ENCODE peak calls at places on chromosomes 11 and 22, in five cellular contexts. One of them, this sample, is unnamed.

GRCh38 chr11:36412781-36413383 is 97.2 kb downstream of the TRAF6 start:
- DNase-seq in T-helper 2 cell: no peak
- DNase-seq in RWPE1: no peak
- DNase-seq in mucosa of gallbladder: no peak
- DNase-seq in epithelial cell of esophagus: no peak
- DNase-seq in this sample: no peak

GRCh38 chr22:29202231-29203192 is 3.2 kb upstream of the EMID1 start:
- DNase-seq in T-helper 2 cell: peak; percentile 93
- DNase-seq in RWPE1: no peak
- DNase-seq in mucosa of gallbladder: peak; percentile 65
- DNase-seq in epithelial cell of esophagus: peak; percentile 45
- DNase-seq in this sample: no peak

GRCh38 chr11:59097113-59097708 is 9.8 kb upstream of the FAM111B start:
- DNase-seq in T-helper 2 cell: peak; percentile 73
- DNase-seq in RWPE1: peak; percentile 5
- DNase-seq in mucosa of gallbladder: peak; percentile 65
- DNase-seq in epithelial cell of esophagus: peak; percentile 73
- DNase-seq in this sample: no peak

GRCh38 chr11:33317662-33318061 is 60.5 kb downstream of the HIPK3 start:
- DNase-seq in T-helper 2 cell: no peak
- DNase-seq in RWPE1: peak; percentile 11
- DNase-seq in mucosa of gallbladder: no peak
- DNase-seq in epithelial cell of esophagus: peak; percentile 67
- DNase-seq in this sample: peak; percentile 14

GRCh38 chr11:1193326-1194230 is 29.3 kb upstream of the MUC5B start:
- DNase-seq in T-helper 2 cell: no peak
- DNase-seq in RWPE1: no peak
- DNase-seq in mucosa of gallbladder: no peak
- DNase-seq in epithelial cell of esophagus: no peak
- DNase-seq in this sample: no peak

GRCh38 chr11:104657083-104657482 is 241.2 kb downstream of the CASP12 start:
- DNase-seq in T-helper 2 cell: peak; percentile 56
- DNase-seq in RWPE1: no peak
- DNase-seq in mucosa of gallbladder: no peak
- DNase-seq in epithelial cell of esophagus: no peak
- DNase-seq in this sample: no peak

GRCh38 chr11:124740277-124740882 is 638 bp downstream of the NRGN start:
- DNase-seq in T-helper 2 cell: peak; percentile 50
- DNase-seq in RWPE1: no peak
- DNase-seq in mucosa of gallbladder: no peak
- DNase-seq in epithelial cell of esophagus: peak; percentile 63
- DNase-seq in this sample: no peak

GRCh38 chr11:92457250-92457649 is 232.6 kb downstream of the FAT3 start:
- DNase-seq in T-helper 2 cell: no peak
- DNase-seq in RWPE1: no peak
- DNase-seq in mucosa of gallbladder: peak; percentile 16
- DNase-seq in epithelial cell of esophagus: peak; percentile 39
- DNase-seq in this sample: no peak

GRCh38 chr11:76120513-76121081 is 85.7 kb downstream of the WNT11 start:
- DNase-seq in T-helper 2 cell: no peak
- DNase-seq in RWPE1: no peak
- DNase-seq in mucosa of gallbladder: no peak
- DNase-seq in epithelial cell of esophagus: no peak
- DNase-seq in this sample: no peak

GRCh38 chr11:2290351-2290841 is 11.3 kb downstream of the C11orf21 start:
- DNase-seq in T-helper 2 cell: no peak
- DNase-seq in RWPE1: no peak
- DNase-seq in mucosa of gallbladder: no peak
- DNase-seq in epithelial cell of esophagus: no peak
- DNase-seq in this sample: no peak

GRCh38 chr11:10019906-10020682 is 273.9 kb downstream of the SBF2 start:
- DNase-seq in T-helper 2 cell: no peak
- DNase-seq in RWPE1: no peak
- DNase-seq in mucosa of gallbladder: peak; percentile 60
- DNase-seq in epithelial cell of esophagus: peak; percentile 14
- DNase-seq in this sample: no peak

GRCh38 chr22:23803001-23803819 is 16.4 kb downstream of the SMARCB1 start:
- DNase-seq in T-helper 2 cell: no peak
- DNase-seq in RWPE1: no peak
- DNase-seq in mucosa of gallbladder: no peak
- DNase-seq in epithelial cell of esophagus: no peak
- DNase-seq in this sample: no peak

GRCh38 chr11:10674440-10674855 is 19.1 kb downstream of the IRAG1 start:
- DNase-seq in T-helper 2 cell: no peak
- DNase-seq in RWPE1: no peak
- DNase-seq in mucosa of gallbladder: no peak
- DNase-seq in epithelial cell of esophagus: no peak
- DNase-seq in this sample: no peak

GRCh38 chr11:79503028-79503427 is 62.2 kb upstream of the TENM4 start:
- DNase-seq in T-helper 2 cell: no peak
- DNase-seq in RWPE1: no peak
- DNase-seq in mucosa of gallbladder: no peak
- DNase-seq in epithelial cell of esophagus: no peak
- DNase-seq in this sample: no peak

GRCh38 chr11:86205415-86206268 is 38.9 kb upstream of the EED start:
- DNase-seq in T-helper 2 cell: no peak
- DNase-seq in RWPE1: no peak
- DNase-seq in mucosa of gallbladder: no peak
- DNase-seq in epithelial cell of esophagus: no peak
- DNase-seq in this sample: no peak

GRCh38 chr11:111064118-111064517 is 181.4 kb upstream of the POU2AF2 start:
- DNase-seq in T-helper 2 cell: no peak
- DNase-seq in RWPE1: no peak
- DNase-seq in mucosa of gallbladder: no peak
- DNase-seq in epithelial cell of esophagus: no peak
- DNase-seq in this sample: no peak

GRCh38 chr22:24554316-24555159 is at the start of gene GUCD1:
- DNase-seq in T-helper 2 cell: peak; percentile 44
- DNase-seq in RWPE1: peak; percentile 21
- DNase-seq in mucosa of gallbladder: no peak
- DNase-seq in epithelial cell of esophagus: peak; percentile 27
- DNase-seq in this sample: no peak

GRCh38 chr11:111327908-111328624 is 29.7 kb downstream of the POU2AF3 start:
- DNase-seq in T-helper 2 cell: no peak
- DNase-seq in RWPE1: no peak
- DNase-seq in mucosa of gallbladder: peak; percentile 54
- DNase-seq in epithelial cell of esophagus: no peak
- DNase-seq in this sample: no peak

GRCh38 chr22:44329179-44329796 is 16.5 kb upstream of the SHISAL1 start:
- DNase-seq in T-helper 2 cell: peak; percentile 50
- DNase-seq in RWPE1: no peak
- DNase-seq in mucosa of gallbladder: no peak
- DNase-seq in epithelial cell of esophagus: peak; percentile 58
- DNase-seq in this sample: no peak

GRCh38 chr11:46920709-46921108 is 2.4 kb upstream of the LRP4 start:
- DNase-seq in T-helper 2 cell: no peak
- DNase-seq in RWPE1: peak; percentile 81
- DNase-seq in mucosa of gallbladder: no peak
- DNase-seq in epithelial cell of esophagus: peak; percentile 97
- DNase-seq in this sample: peak; percentile 80

GRCh38 chr22:43066844-43067385 is 22.3 kb downstream of the TTLL1 start:
- DNase-seq in T-helper 2 cell: no peak
- DNase-seq in RWPE1: no peak
- DNase-seq in mucosa of gallbladder: no peak
- DNase-seq in epithelial cell of esophagus: peak; percentile 73
- DNase-seq in this sample: no peak

GRCh38 chr11:129950319-129951034 is 52.2 kb downstream of the PRDM10 start:
- DNase-seq in T-helper 2 cell: no peak
- DNase-seq in RWPE1: no peak
- DNase-seq in mucosa of gallbladder: peak; percentile 46
- DNase-seq in epithelial cell of esophagus: no peak
- DNase-seq in this sample: no peak

GRCh38 chr11:34468209-34468841 is 29.6 kb downstream of the CAT start:
- DNase-seq in T-helper 2 cell: peak; percentile 28
- DNase-seq in RWPE1: peak; percentile 43
- DNase-seq in mucosa of gallbladder: peak; percentile 22
- DNase-seq in epithelial cell of esophagus: peak; percentile 59
- DNase-seq in this sample: no peak

GRCh38 chr22:44752285-44753188 is at the start of gene ARHGAP8:
- DNase-seq in T-helper 2 cell: no peak
- DNase-seq in RWPE1: peak; percentile 49
- DNase-seq in mucosa of gallbladder: no peak
- DNase-seq in epithelial cell of esophagus: peak; percentile 53
- DNase-seq in this sample: no peak

GRCh38 chr11:84430661-84431060 is 1144.5 kb upstream of the CCDC90B start:
- DNase-seq in T-helper 2 cell: no peak
- DNase-seq in RWPE1: no peak
- DNase-seq in mucosa of gallbladder: no peak
- DNase-seq in epithelial cell of esophagus: peak; percentile 12
- DNase-seq in this sample: no peak

GRCh38 chr22:31091106-31091975 is 10.2 kb downstream of the SMTN start:
- DNase-seq in T-helper 2 cell: no peak
- DNase-seq in RWPE1: no peak
- DNase-seq in mucosa of gallbladder: no peak
- DNase-seq in epithelial cell of esophagus: no peak
- DNase-seq in this sample: no peak

GRCh38 chr11:95545116-95545875 is 244.3 kb downstream of the FAM76B start:
- DNase-seq in T-helper 2 cell: no peak
- DNase-seq in RWPE1: no peak
- DNase-seq in mucosa of gallbladder: no peak
- DNase-seq in epithelial cell of esophagus: no peak
- DNase-seq in this sample: no peak

GRCh38 chr11:45021692-45022130 is 71.0 kb upstream of the TP53I11 start:
- DNase-seq in T-helper 2 cell: no peak
- DNase-seq in RWPE1: no peak
- DNase-seq in mucosa of gallbladder: peak; percentile 45
- DNase-seq in epithelial cell of esophagus: no peak
- DNase-seq in this sample: no peak

GRCh38 chr11:133816146-133816545 is 29.2 kb downstream of the SPATA19 start:
- DNase-seq in T-helper 2 cell: no peak
- DNase-seq in RWPE1: no peak
- DNase-seq in mucosa of gallbladder: no peak
- DNase-seq in epithelial cell of esophagus: no peak
- DNase-seq in this sample: no peak

GRCh38 chr11:45079567-45079942 is 66.9 kb upstream of the PRDM11 start:
- DNase-seq in T-helper 2 cell: no peak
- DNase-seq in RWPE1: no peak
- DNase-seq in mucosa of gallbladder: no peak
- DNase-seq in epithelial cell of esophagus: no peak
- DNase-seq in this sample: no peak

GRCh38 chr22:24333301-24333700 is 62.7 kb downstream of the SPECC1L start:
- DNase-seq in T-helper 2 cell: no peak
- DNase-seq in RWPE1: peak; percentile 2
- DNase-seq in mucosa of gallbladder: no peak
- DNase-seq in epithelial cell of esophagus: peak; percentile 56
- DNase-seq in this sample: peak; percentile 5

GRCh38 chr11:122486793-122487495 is 168.6 kb upstream of the UBASH3B start:
- DNase-seq in T-helper 2 cell: no peak
- DNase-seq in RWPE1: no peak
- DNase-seq in mucosa of gallbladder: no peak
- DNase-seq in epithelial cell of esophagus: peak; percentile 11
- DNase-seq in this sample: no peak

GRCh38 chr11:96228472-96228871 is 114.5 kb downstream of the MAML2 start:
- DNase-seq in T-helper 2 cell: no peak
- DNase-seq in RWPE1: peak; percentile 77
- DNase-seq in mucosa of gallbladder: peak; percentile 60
- DNase-seq in epithelial cell of esophagus: peak; percentile 95
- DNase-seq in this sample: peak; percentile 41

GRCh38 chr22:37824674-37825641 is 1.8 kb downstream of the GALR3 start:
- DNase-seq in T-helper 2 cell: peak; percentile 81
- DNase-seq in RWPE1: no peak
- DNase-seq in mucosa of gallbladder: no peak
- DNase-seq in epithelial cell of esophagus: peak; percentile 67
- DNase-seq in this sample: no peak

GRCh38 chr11:62446091-62446490 is 27.3 kb downstream of the SCGB1A1 start:
- DNase-seq in T-helper 2 cell: no peak
- DNase-seq in RWPE1: no peak
- DNase-seq in mucosa of gallbladder: no peak
- DNase-seq in epithelial cell of esophagus: no peak
- DNase-seq in this sample: no peak

This sample was measured in epithelial cell of prostate.